ENCODE peak calls at places on chromosomes 3 and 15, in four cellular contexts. N is A549, B is OCI-LY7, P is AG09309. V is an unnamed sample.

GRCh38 chr3:189309400-189309975 is 137.7 kb downstream of the TPRG1 start:
- DNase-seq in N (no peak), B (no peak), P (no peak), V (peak; percentile 55)

GRCh38 chr3:111324142-111324541 is 217.9 kb upstream of the CD96 start:
- DNase-seq in N (no peak), B (peak; percentile 28), P (no peak), V (no peak)

GRCh38 chr15:44550256-44550655 is 13.3 kb downstream of the EIF3J start:
- DNase-seq in N (peak; percentile 52), B (peak; percentile 44), P (peak; percentile 11), V (no peak)

GRCh38 chr3:139414608-139415224 is 25.3 kb upstream of the COPB2 start:
- DNase-seq in P (no peak), N (no peak), B (no peak), V (no peak)

GRCh38 chr15:63501256-63502089 is 2.9 kb upstream of the USP3 start:
- DNase-seq in N (peak; percentile 91), B (peak; percentile 31), P (peak; percentile 85), V (peak; percentile 83)

GRCh38 chr15:45126535-45127158 is 3.0 kb downstream of the DUOXA1 start:
- DNase-seq in N (peak; percentile 17), B (peak; percentile 49), P (no peak), V (no peak)

GRCh38 chr3:195388380-195388779 is 54.4 kb downstream of the ACAP2 start:
- DNase-seq in P (no peak), B (no peak), N (no peak), V (no peak)

GRCh38 chr3:189338366-189338765 is 166.6 kb downstream of the TPRG1 start:
- DNase-seq in N (no peak), B (no peak), P (no peak), V (no peak)

GRCh38 chr3:52670621-52671521 is 14.8 kb downstream of the PBRM1 start:
- DNase-seq in B (no peak), P (peak; percentile 100), N (peak; percentile 83), V (peak; percentile 85)

GRCh38 chr15:20340931-20341661 is 200.5 kb downstream of the GOLGA6L6 start:
- DNase-seq in N (peak; percentile 35), P (no peak), B (no peak), V (no peak)

GRCh38 chr3:136957751-136958288 is at the start of gene IL20RB:
- DNase-seq in N (peak; percentile 14), B (no peak), P (peak; percentile 74), V (peak; percentile 82)

GRCh38 chr3:59422312-59422711 is 372.5 kb upstream of the CFAP20DC start:
- DNase-seq in B (no peak), N (no peak), P (peak; percentile 39), V (peak; percentile 33)

GRCh38 chr3:24526640-24527237 is 32.1 kb upstream of the THRB start:
- DNase-seq in N (no peak), P (no peak), B (no peak), V (no peak)

GRCh38 chr15:55253580-55253979 is 36.0 kb downstream of the RAB27A start:
- DNase-seq in P (peak; percentile 64), B (no peak), N (no peak), V (peak; percentile 30)

GRCh38 chr15:91040851-91041250 is 18.5 kb upstream of the VPS33B start:
- DNase-seq in B (no peak), P (no peak), N (no peak), V (no peak)

GRCh38 chr15:98599911-98600685 is 48.2 kb upstream of the IGF1R start:
- DNase-seq in B (peak; percentile 26), P (peak; percentile 4), N (no peak), V (peak; percentile 17)

GRCh38 chr3:136982520-136983138 is 24.8 kb downstream of the IL20RB start:
- DNase-seq in N (no peak), B (no peak), P (no peak), V (no peak)

GRCh38 chr3:63290686-63291085 is 12.6 kb downstream of the SYNPR start:
- DNase-seq in P (no peak), B (no peak), N (no peak), V (no peak)

GRCh38 chr3:144760831-144761230 is 789.2 kb downstream of the DIPK2A start:
- DNase-seq in P (no peak), N (no peak), B (no peak), V (no peak)

GRCh38 chr15:99384992-99385669 is 133.8 kb downstream of the LRRC28 start:
- DNase-seq in P (no peak), B (no peak), N (no peak), V (no peak)

GRCh38 chr3:20230954-20231353 is 44.9 kb upstream of the SGO1 start:
- DNase-seq in N (no peak), P (no peak), B (no peak), V (no peak)

GRCh38 chr15:78374436-78375393 is 34.6 kb downstream of the CRABP1 start:
- DNase-seq in N (peak; percentile 87), B (peak; percentile 2), P (no peak), V (peak; percentile 84)

GRCh38 chr3:188000361-188000861 is 153.5 kb upstream of the LPP start:
- DNase-seq in B (peak; percentile 82), N (no peak), P (no peak), V (no peak)

GRCh38 chr3:19399836-19400235 is 251.5 kb downstream of the KCNH8 start:
- DNase-seq in P (no peak), B (no peak), N (no peak), V (no peak)

GRCh38 chr3:109132801-109133473 is 3.6 kb upstream of the C3orf85 start:
- DNase-seq in N (peak; percentile 27), P (no peak), B (no peak), V (no peak)

GRCh38 chr3:20832963-20833362 is 647.0 kb upstream of the SGO1 start:
- DNase-seq in P (no peak), B (peak; percentile 57), N (no peak), V (no peak)

GRCh38 chr15:25933456-25934158 is 70.5 kb upstream of the ATP10A start:
- DNase-seq in N (peak; percentile 85), B (peak; percentile 91), P (peak; percentile 58), V (peak; percentile 34)

GRCh38 chr3:158696618-158697017 is 24.2 kb upstream of the LXN start:
- DNase-seq in N (peak; percentile 49), P (no peak), B (no peak), V (no peak)

GRCh38 chr3:127920738-127921137 is 5.7 kb downstream of the KBTBD12 start:
- DNase-seq in B (no peak), N (no peak), P (no peak), V (no peak)

GRCh38 chr3:152667267-152667666 is 167.7 kb upstream of the P2RY1 start:
- DNase-seq in N (no peak), B (no peak), P (no peak), V (no peak)

GRCh38 chr3:53198256-53198977 is 37.4 kb downstream of the PRKCD start:
- DNase-seq in P (no peak), N (no peak), B (peak; percentile 48), V (no peak)

GRCh38 chr3:149767720-149768119 is 15.4 kb upstream of the COMMD2 start:
- DNase-seq in B (no peak), P (no peak), N (no peak), V (no peak)

GRCh38 chr3:108296239-108296638 is at the start of gene HHLA2:
- DNase-seq in P (no peak), B (no peak), N (peak; percentile 40), V (peak; percentile 6)

DNA sequence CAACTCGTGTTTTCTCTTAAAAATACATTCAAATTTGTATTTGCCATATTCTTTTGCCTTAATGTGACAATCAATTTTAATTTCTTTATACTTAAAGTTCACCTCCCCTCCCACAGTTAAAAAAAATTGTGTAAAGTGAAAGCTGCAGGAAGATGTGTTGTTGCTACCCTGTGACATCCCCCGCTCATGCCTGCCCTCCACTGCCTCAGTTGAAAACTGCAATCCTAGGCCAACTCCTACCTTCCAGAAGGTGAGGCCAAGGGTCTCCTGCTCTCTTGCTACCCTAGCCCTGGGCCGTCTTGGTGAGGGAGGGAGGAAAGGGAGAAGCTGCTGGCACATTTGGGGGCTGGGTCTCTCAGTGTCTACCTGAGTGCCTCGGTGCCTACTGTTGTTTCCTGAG is 57.0 kb upstream of the CMTM7 start:
- DNase-seq in P (no peak), B (peak; percentile 48), N (no peak), V (no peak)
- TF ChIP-seq CTCF in P (peak; percentile 46), B (peak; percentile 76), N (no peak), V (no peak)

GRCh38 chr15:70210538-70210937 is 112.8 kb upstream of the TLE3 start:
- DNase-seq in N (no peak), P (no peak), B (peak; percentile 10), V (no peak)
- TF ChIP-seq CTCF in N (no peak), P (no peak), B (peak; percentile 58), V (no peak)

GRCh38 chr15:67080118-67080899 is 14.9 kb downstream of the SMAD3 start:
- DNase-seq in B (no peak), N (no peak), P (peak; percentile 67), V (no peak)
- TF ChIP-seq CTCF in B (no peak), N (no peak), P (peak; percentile 9), V (no peak)

GRCh38 chr15:42133892-42134502 is 22.4 kb downstream of the PLA2G4F start:
- DNase-seq in B (peak; percentile 66), P (no peak), N (peak; percentile 54), V (peak; percentile 64)
- TF ChIP-seq CTCF in B (peak; percentile 91), P (peak; percentile 68), N (peak; percentile 52), V (peak; percentile 70)

GRCh38 chr3:47882338-47882737 is 79.4 kb downstream of the DHX30 start:
- DNase-seq in P (no peak), B (no peak), N (no peak), V (no peak)
- TF ChIP-seq CTCF in P (no peak), B (no peak), N (no peak), V (no peak)

GRCh38 chr15:81410318-81410753 is 36.3 kb upstream of the TMC3 start:
- DNase-seq in P (peak; percentile 46), N (peak; percentile 73), B (peak; percentile 60), V (peak; percentile 65)
- TF ChIP-seq CTCF in P (peak; percentile 51), N (peak; percentile 66), B (peak; percentile 77), V (peak; percentile 76)

GRCh38 chr3:38534180-38534579 is 38.0 kb downstream of the EXOG start:
- DNase-seq in B (no peak), P (no peak), N (no peak), V (no peak)
- TF ChIP-seq CTCF in B (no peak), P (no peak), N (no peak), V (no peak)

GRCh38 chr3:181418249-181418648 is 293.5 kb upstream of the SOX2 start:
- DNase-seq in N (no peak), B (no peak), P (no peak), V (no peak)
- TF ChIP-seq CTCF in N (no peak), B (no peak), P (no peak), V (no peak)

DNA sequence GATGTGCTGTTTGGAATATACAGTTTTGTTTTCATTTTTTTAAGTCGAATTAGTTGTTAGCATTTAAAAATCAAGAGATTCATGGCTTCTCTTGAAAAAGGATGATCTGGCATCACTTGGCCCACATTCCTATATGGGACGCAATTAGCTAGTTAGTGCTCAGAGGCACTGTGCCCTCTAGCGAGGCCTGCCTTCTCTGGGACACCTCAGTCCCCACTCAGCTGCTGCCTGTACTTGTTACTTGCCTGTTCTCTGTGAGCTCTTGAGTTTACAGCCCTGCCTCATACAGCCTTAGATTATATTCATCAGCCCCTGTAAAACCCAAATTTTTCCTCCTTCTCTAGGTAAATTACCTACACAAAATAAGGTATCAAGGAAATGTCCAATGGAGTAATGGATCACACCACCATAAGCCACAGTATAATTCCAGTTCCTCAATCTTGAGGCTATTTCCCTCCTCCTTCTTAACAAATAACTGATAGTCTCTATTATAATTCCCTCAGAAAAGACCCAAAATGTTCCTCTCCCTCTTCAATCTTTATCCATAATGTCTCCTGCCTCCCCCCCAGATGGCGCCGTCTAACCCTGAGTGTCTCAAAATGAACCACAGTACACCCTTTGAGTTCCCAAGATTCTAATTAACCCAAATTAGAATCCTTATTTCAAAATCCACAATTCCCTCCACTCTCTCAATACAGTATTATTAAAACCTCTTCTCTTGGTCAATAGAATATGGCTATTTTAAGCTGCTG is 2.7 kb downstream of the ZMAT3 start:
- DNase-seq in B (peak; percentile 33), P (no peak), N (peak; percentile 35), V (peak; percentile 27)
- TF ChIP-seq CTCF in B (peak; percentile 82), P (peak; percentile 62), N (peak; percentile 60), V (peak; percentile 58)

V was measured in RWPE1.